ENCODE peak calls at places on chromosome X, in six cellular contexts. C is CD8-positive, alpha-beta memory T cell; T is H1; G is naive thymus-derived CD4-positive, alpha-beta T cell; R is fibroblast of lung; M is prostate gland. I is an unnamed sample.
A peak's percentile ranks its signal among the peaks of the same experiment; 100 is the strongest.

GRCh38 chrX:46251755-46252154 is 293.5 kb downstream of the ZNF674 start:
- DNase-seq in C (no peak), T (no peak), G (no peak), R (peak; percentile 63), M (no peak), I (no peak)

GRCh38 chrX:56968980-56969379 is 26.4 kb downstream of the SPIN3 start:
- DNase-seq in C (no peak), T (no peak), G (no peak), R (peak; percentile 17), M (no peak), I (no peak)

GRCh38 chrX:8305336-8305735 is 134.3 kb upstream of the VCX2 start:
- DNase-seq in C (no peak), T (no peak), G (no peak), R (peak; percentile 68), M (no peak), I (no peak)

GRCh38 chrX:138765061-138765460 is 53.5 kb upstream of the FGF13 start:
- DNase-seq in C (no peak), T (no peak), G (no peak), R (peak; percentile 83), M (no peak), I (no peak)

GRCh38 chrX:70013483-70014222 is 36.1 kb downstream of the AWAT2 start:
- DNase-seq in C (no peak), T (no peak), G (no peak), R (no peak), M (no peak), I (no peak)

GRCh38 chrX:35076061-35076460 is 133.5 kb downstream of the FAM47B start:
- DNase-seq in C (no peak), T (no peak), G (no peak), R (no peak), M (no peak), I (no peak)

GRCh38 chrX:37685452-37686347 is at the start of gene XK:
- DNase-seq in C (peak; percentile 4), T (peak; percentile 23), G (peak; percentile 3), R (peak; percentile 20), M (peak; percentile 16), I (no peak)

GRCh38 chrX:36908801-36909403 is 99.3 kb upstream of the FAM47C start:
- DNase-seq in C (no peak), T (no peak), G (no peak), R (peak; percentile 12), M (no peak), I (peak; percentile 19)

GRCh38 chrX:54182194-54182863 is 725 bp downstream of the FAM120C start:
- DNase-seq in C (peak; percentile 51), T (no peak), G (peak; percentile 38), R (peak; percentile 38), M (peak; percentile 36), I (peak; percentile 83)

GRCh38 chrX:9860826-9861225 is 74.6 kb downstream of the SHROOM2 start:
- DNase-seq in C (no peak), T (no peak), G (no peak), R (no peak), M (no peak), I (no peak)

GRCh38 chrX:135737361-135738071 is 24.1 kb downstream of the CT45A1 start:
- DNase-seq in C (no peak), T (no peak), G (no peak), R (no peak), M (no peak), I (no peak)

GRCh38 chrX:136032370-136032769 is 47.1 kb downstream of the SLC9A6 start:
- DNase-seq in C (no peak), T (no peak), G (no peak), R (no peak), M (no peak), I (no peak)

GRCh38 chrX:3712080-3712869 is 1.2 kb downstream of the PRKX start:
- DNase-seq in C (no peak), T (no peak), G (no peak), R (peak; percentile 40), M (no peak), I (no peak)

GRCh38 chrX:136708348-136708747 is 60.4 kb downstream of the CD40LG start:
- DNase-seq in C (no peak), T (no peak), G (no peak), R (no peak), M (no peak), I (no peak)

GRCh38 chrX:24703185-24703494 is 9.4 kb downstream of the POLA1 start:
- DNase-seq in C (no peak), T (no peak), G (no peak), R (no peak), M (no peak), I (no peak)

GRCh38 chrX:18047440-18047940 is 173.2 kb downstream of the BEND2 start:
- DNase-seq in C (no peak), T (no peak), G (no peak), R (no peak), M (no peak), I (no peak)

GRCh38 chrX:41344053-41344452 is 10.1 kb downstream of the DDX3X start:
- DNase-seq in C (no peak), T (no peak), G (no peak), R (no peak), M (no peak), I (no peak)
- H3K36me3 ChIP-seq in C (peaks cover 75% of the 10 kb centered on the region), T (peaks cover 97% of the 10 kb centered on the region), G (peaks cover 80% of the 10 kb centered on the region), R (peaks cover 18% of the 10 kb centered on the region), M (no peaks in the 10 kb centered on the region), I (peaks cover 90% of the 10 kb centered on the region)

GRCh38 chrX:133645251-133645650 is 230.0 kb upstream of the GPC4 start:
- DNase-seq in C (no peak), T (no peak), G (no peak), R (peak; percentile 25), M (no peak), I (no peak)
- H3K27me3 ChIP-seq in C (no peaks in the 10 kb centered on the region), T (no peaks in the 10 kb centered on the region), G (no peaks in the 10 kb centered on the region), R (no peaks in the 10 kb centered on the region), M (no peaks in the 10 kb centered on the region), I (no peaks in the 10 kb centered on the region)

DNA sequence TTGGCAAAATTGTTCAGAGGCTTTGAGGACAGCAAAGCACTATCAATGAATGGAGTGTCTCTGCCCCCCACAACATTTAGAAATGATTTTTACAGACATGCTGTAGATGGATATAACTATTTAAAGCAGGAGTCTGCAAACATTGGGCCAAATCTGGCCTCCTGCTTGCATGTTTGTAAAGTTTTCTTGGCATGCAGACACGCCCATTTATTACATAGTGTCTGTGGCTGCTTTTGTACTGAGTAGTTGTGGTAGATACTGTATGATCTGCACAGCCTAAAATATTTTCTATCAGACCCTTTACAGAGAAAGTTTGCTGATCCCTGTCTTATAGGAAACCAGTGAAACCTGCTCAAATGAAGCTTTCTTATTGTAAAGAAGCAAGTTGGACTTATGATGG is 45.5 kb upstream of the PHEX start:
- DNase-seq in C (no peak), T (no peak), G (no peak), R (peak; percentile 57), M (no peak), I (no peak)
- H3K36me3 ChIP-seq in C (no peaks in the 10 kb centered on the region), T (peaks cover 38% of the 10 kb centered on the region), G (no peaks in the 10 kb centered on the region), R (no peaks in the 10 kb centered on the region), M (no peaks in the 10 kb centered on the region), I (peaks cover 3% of the 10 kb centered on the region)

GRCh38 chrX:40012039-40012799 is 85.5 kb downstream of the BCOR start:
- DNase-seq in C (no peak), T (no peak), G (no peak), R (peak; percentile 55), M (peak; percentile 55), I (no peak)
- H3K27me3 ChIP-seq in C (no peaks in the 10 kb centered on the region), T (peaks cover 59% of the 10 kb centered on the region), G (no peaks in the 10 kb centered on the region), R (no peaks in the 10 kb centered on the region), M (no peaks in the 10 kb centered on the region), I (peaks cover 4% of the 10 kb centered on the region)

GRCh38 chrX:40719731-40720130 is 15.6 kb downstream of the MED14 start:
- DNase-seq in C (no peak), T (no peak), G (no peak), R (peak; percentile 16), M (no peak), I (no peak)
- H3K36me3 ChIP-seq in C (no peaks in the 10 kb centered on the region), T (peaks cover 48% of the 10 kb centered on the region), G (peaks cover 15% of the 10 kb centered on the region), R (peaks cover 3% of the 10 kb centered on the region), M (no peaks in the 10 kb centered on the region), I (peaks cover 15% of the 10 kb centered on the region)

DNA sequence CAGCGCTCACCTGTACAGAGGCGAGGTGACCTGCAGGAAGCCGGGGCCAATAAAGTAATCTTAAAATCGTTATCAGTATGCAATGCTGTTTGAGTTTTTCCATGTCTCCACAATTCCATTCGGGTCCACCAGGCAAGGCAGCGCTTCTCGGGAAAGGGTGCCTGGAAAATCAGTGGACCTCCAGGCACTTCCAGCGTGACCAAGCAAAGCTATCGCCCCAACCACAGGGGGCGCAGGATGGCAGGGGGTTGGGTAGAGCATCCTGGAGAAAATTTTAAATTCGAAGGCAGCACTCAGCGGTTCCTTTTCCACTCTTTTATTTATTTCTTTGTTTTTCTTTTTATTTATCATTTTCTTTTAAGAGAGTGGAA is 5.4 kb upstream of the SOX3 start:
- DNase-seq in C (no peak), T (no peak), G (no peak), R (no peak), M (no peak), I (no peak)
- H3K27me3 ChIP-seq in C (no peaks in the 10 kb centered on the region), T (peaks cover 29% of the 10 kb centered on the region), G (no peaks in the 10 kb centered on the region), R (peaks cover 26% of the 10 kb centered on the region), M (peaks cover 2% of the 10 kb centered on the region), I (no peaks in the 10 kb centered on the region)

GRCh38 chrX:16610121-16610565 is 39.8 kb upstream of the S100G start:
- DNase-seq in C (no peak), T (no peak), G (no peak), R (peak; percentile 72), M (no peak), I (no peak)
- H3K36me3 ChIP-seq in C (no peaks in the 10 kb centered on the region), T (peaks cover 22% of the 10 kb centered on the region), G (no peaks in the 10 kb centered on the region), R (peaks cover 1% of the 10 kb centered on the region), M (no peaks in the 10 kb centered on the region), I (no peaks in the 10 kb centered on the region)

I was measured in CD4-positive, CD25-positive, alpha-beta regulatory T cell.